ENCODE peak calls at places on chromosomes 11 and 22, in eight cellular contexts. B is GM04504, N is A549, M is aorta, A is head of caudate nucleus, D is A673, G is epithelial cell of prostate, C is left lung. H is an unnamed sample.

GRCh38 chr22:31954535-31955326 is 10.4 kb downstream of the YWHAH start:
- DNase-seq in G (no peak), D (no peak), M (peak; percentile 70), A (no peak), B (no peak), N (no peak), C (no peak), H (no peak)

GRCh38 chr11:66466225-66467033 is at the start of gene PELI3:
- DNase-seq in B (peak; percentile 77), N (peak; percentile 84), G (no peak), D (peak; percentile 95), A (peak; percentile 95), C (peak; percentile 95), M (peak; percentile 96), H (peak; percentile 96)

GRCh38 chr22:37203354-37204044 is 8.8 kb downstream of the SSTR3 start:
- DNase-seq in N (no peak), A (no peak), B (no peak), D (no peak), M (peak; percentile 36), C (peak; percentile 25), G (no peak), H (no peak)

GRCh38 chr11:12845739-12846358 is 163.3 kb upstream of the RASSF10 start:
- DNase-seq in C (no peak), N (no peak), B (peak; percentile 53), A (peak; percentile 38), M (no peak), G (no peak), D (peak; percentile 70), H (peak; percentile 57)

GRCh38 chr22:40560551-40560950 is 76.0 kb downstream of the MRTFA start:
- DNase-seq in G (no peak), C (no peak), B (peak; percentile 21), M (no peak), D (peak; percentile 12), N (no peak), A (no peak), H (no peak)

GRCh38 chr11:37946155-37946766 is 1348.2 kb upstream of the RAG2 start:
- DNase-seq in C (no peak), N (no peak), B (no peak), D (peak; percentile 86), M (no peak), G (no peak), A (peak; percentile 13), H (no peak)

GRCh38 chr11:75733346-75734107 is 15.9 kb downstream of the MOGAT2 start:
- DNase-seq in A (peak; percentile 42), M (peak; percentile 55), B (no peak), D (peak; percentile 70), N (no peak), C (peak; percentile 55), G (no peak), H (no peak)

GRCh38 chr11:74280494-74280893 is 30.9 kb downstream of the P4HA3 start:
- DNase-seq in A (no peak), G (no peak), M (no peak), B (no peak), N (no peak), D (no peak), C (no peak), H (no peak)

GRCh38 chr11:76752321-76753175 is 30.6 kb upstream of the TSKU start:
- DNase-seq in A (no peak), C (peak; percentile 79), D (no peak), N (no peak), B (peak; percentile 91), M (peak; percentile 91), G (no peak), H (no peak)

GRCh38 chr11:119795231-119795630 is 66.2 kb upstream of the NECTIN1 start:
- DNase-seq in D (peak; percentile 43), N (peak; percentile 10), C (no peak), A (peak; percentile 39), B (no peak), G (peak; percentile 59), M (no peak), H (peak; percentile 53)

GRCh38 chr11:114892381-114893197 is 214.3 kb downstream of the NXPE2 start:
- DNase-seq in G (no peak), A (no peak), C (no peak), M (no peak), N (peak; percentile 5), B (no peak), D (peak; percentile 23), H (no peak)

GRCh38 chr22:27993201-27993635 is 74.2 kb upstream of the PITPNB start:
- DNase-seq in B (no peak), D (no peak), M (no peak), N (no peak), C (peak; percentile 27), A (no peak), G (no peak), H (no peak)

GRCh38 chr11:123166095-123166559 is 28.9 kb downstream of the CLMP start:
- DNase-seq in C (peak; percentile 49), N (no peak), D (peak; percentile 84), G (no peak), A (peak; percentile 23), M (no peak), B (no peak), H (peak; percentile 48)

GRCh38 chr22:46011627-46012181 is 34.7 kb upstream of the WNT7B start:
- DNase-seq in B (no peak), D (no peak), N (no peak), G (no peak), A (no peak), M (no peak), C (peak; percentile 30), H (no peak)

GRCh38 chr11:104968365-104968855 is at the start of gene CASP4:
- DNase-seq in B (peak; percentile 68), D (peak; percentile 91), M (no peak), C (no peak), N (peak; percentile 1), A (no peak), G (no peak), H (no peak)

GRCh38 chr11:35845860-35846259 is 98.0 kb upstream of the LDLRAD3 start:
- DNase-seq in M (no peak), G (peak; percentile 18), A (no peak), C (no peak), D (no peak), N (no peak), B (no peak), H (no peak)

GRCh38 chr11:65780770-65781151 is at the start of gene AP5B1:
- DNase-seq in N (peak; percentile 64), M (no peak), B (peak; percentile 38), A (peak; percentile 59), D (peak; percentile 66), G (no peak), C (no peak), H (peak; percentile 82)

GRCh38 chr11:115964091-115964490 is 459.9 kb upstream of the CADM1 start:
- DNase-seq in D (no peak), N (no peak), G (no peak), M (no peak), C (no peak), A (no peak), B (no peak), H (no peak)

GRCh38 chr11:27913650-27914049 is 194.3 kb downstream of the KIF18A start:
- DNase-seq in D (peak; percentile 47), M (no peak), B (no peak), N (no peak), A (no peak), G (no peak), C (no peak), H (peak; percentile 49)

GRCh38 chr22:26325641-26326040 is 103.4 kb upstream of the ASPHD2 start:
- DNase-seq in D (no peak), C (no peak), B (no peak), G (no peak), A (no peak), M (no peak), N (no peak), H (no peak)

GRCh38 chr11:4748435-4748834 is 21.3 kb downstream of the OR51F1 start:
- DNase-seq in N (no peak), M (no peak), B (no peak), G (no peak), D (no peak), C (no peak), A (no peak), H (no peak)

H was measured in SJSA1.